ENCODE peak calls at places on chromosomes 12 and 14, in five cellular contexts. S is left cardiac atrium; N is stimulated activated CD4-positive, alpha-beta T cell treated with anti-CD3 and anti-CD28 coated beads, Interleukin-12 subunit alpha, Interleukin-12 subunit beta, amount 100 ng/mL, for 4 hours; D is T-helper 9 cell; H is NCI-H226. G is an unnamed sample.

GRCh38 chr14:100146548-100147091 is 12.8 kb downstream of the DEGS2 start:
- DNase-seq in S (no peak), N (no peak), D (no peak), H (no peak), G (no peak)

GRCh38 chr12:109741286-109741969 is 27.8 kb downstream of the FAM222A start:
- DNase-seq in S (peak; percentile 12), N (no peak), D (no peak), H (no peak), G (no peak)

GRCh38 chr12:104738371-104738710 is 219.7 kb downstream of the SLC41A2 start:
- DNase-seq in S (no peak), N (no peak), D (no peak), H (no peak), G (no peak)

GRCh38 chr12:120260607-120261006 is 4.9 kb downstream of the PXN start:
- DNase-seq in S (no peak), N (no peak), D (no peak), H (no peak), G (no peak)

GRCh38 chr14:59632381-59632780 is 55.8 kb upstream of the CCDC175 start:
- DNase-seq in S (no peak), N (no peak), D (no peak), H (peak; percentile 18), G (peak; percentile 87)

GRCh38 chr14:21902561-21903199 is 229.1 kb upstream of the OR4E1 start:
- DNase-seq in S (no peak), N (no peak), D (peak; percentile 5), H (no peak), G (peak; percentile 63)

GRCh38 chr12:3496964-3497363 is 6.0 kb downstream of the PRMT8 start:
- DNase-seq in S (no peak), N (no peak), D (no peak), H (no peak), G (peak; percentile 61)

GRCh38 chr14:95227279-95227860 is 70.0 kb upstream of the DICER1 start:
- DNase-seq in S (peak; percentile 39), N (no peak), D (no peak), H (peak; percentile 18), G (no peak)

GRCh38 chr12:116693259-116694227 is 44.3 kb downstream of the SPRING1 start:
- DNase-seq in S (peak; percentile 50), N (no peak), D (no peak), H (no peak), G (peak; percentile 68)